ENCODE peak calls at places on chromosome 7, in nine cellular contexts. One of them, this sample, is unnamed.

GRCh38 chr7:140485463-140486265 is 6.4 kb upstream of the MKRN1 start:
- DNase-seq in PC-3: peak; percentile 26
- DNase-seq in kidney: peak; percentile 54
- DNase-seq in IMR-90: no peak
- DNase-seq in H9: peak; percentile 43
- DNase-seq in mesendoderm: peak; percentile 42
- DNase-seq in mammary epithelial cell: peak; percentile 66
- DNase-seq in trophoblast cell: no peak
- DNase-seq in SK-N-SH: no peak
- DNase-seq in this sample: no peak

GRCh38 chr7:128073671-128074070 is 42.4 kb upstream of the LRRC4 start:
- DNase-seq in PC-3: no peak
- DNase-seq in kidney: no peak
- DNase-seq in IMR-90: no peak
- DNase-seq in H9: no peak
- DNase-seq in mesendoderm: no peak
- DNase-seq in mammary epithelial cell: no peak
- DNase-seq in trophoblast cell: no peak
- DNase-seq in SK-N-SH: no peak
- DNase-seq in this sample: no peak

GRCh38 chr7:100506356-100506930 is 22.7 kb downstream of the NYAP1 start:
- DNase-seq in PC-3: no peak
- DNase-seq in kidney: no peak
- DNase-seq in IMR-90: no peak
- DNase-seq in H9: peak; percentile 39
- DNase-seq in mesendoderm: peak; percentile 92
- DNase-seq in mammary epithelial cell: no peak
- DNase-seq in trophoblast cell: no peak
- DNase-seq in SK-N-SH: peak; percentile 41
- DNase-seq in this sample: no peak

GRCh38 chr7:20541615-20542349 is 73.7 kb upstream of the ABCB5 start:
- DNase-seq in PC-3: no peak
- DNase-seq in kidney: no peak
- DNase-seq in IMR-90: no peak
- DNase-seq in H9: no peak
- DNase-seq in mesendoderm: no peak
- DNase-seq in mammary epithelial cell: peak; percentile 74
- DNase-seq in trophoblast cell: no peak
- DNase-seq in SK-N-SH: peak; percentile 74
- DNase-seq in this sample: no peak

GRCh38 chr7:80392229-80393169 is 119.4 kb downstream of the GNAT3 start:
- DNase-seq in PC-3: peak; percentile 77
- DNase-seq in kidney: no peak
- DNase-seq in IMR-90: peak; percentile 60
- DNase-seq in H9: no peak
- DNase-seq in mesendoderm: no peak
- DNase-seq in mammary epithelial cell: peak; percentile 11
- DNase-seq in trophoblast cell: peak; percentile 76
- DNase-seq in SK-N-SH: peak; percentile 20
- DNase-seq in this sample: no peak

GRCh38 chr7:278081-278480 is 11.9 kb upstream of the FOXL3 start:
- DNase-seq in PC-3: no peak
- DNase-seq in kidney: peak; percentile 30
- DNase-seq in IMR-90: no peak
- DNase-seq in H9: no peak
- DNase-seq in mesendoderm: no peak
- DNase-seq in mammary epithelial cell: no peak
- DNase-seq in trophoblast cell: no peak
- DNase-seq in SK-N-SH: no peak
- DNase-seq in this sample: no peak

GRCh38 chr7:4325732-4326131 is 356.4 kb upstream of the FOXK1 start:
- DNase-seq in PC-3: no peak
- DNase-seq in kidney: no peak
- DNase-seq in IMR-90: no peak
- DNase-seq in H9: no peak
- DNase-seq in mesendoderm: no peak
- DNase-seq in mammary epithelial cell: no peak
- DNase-seq in trophoblast cell: no peak
- DNase-seq in SK-N-SH: no peak
- DNase-seq in this sample: no peak

GRCh38 chr7:55276896-55277295 is 88.2 kb upstream of the LANCL2 start:
- DNase-seq in PC-3: no peak
- DNase-seq in kidney: no peak
- DNase-seq in IMR-90: no peak
- DNase-seq in H9: no peak
- DNase-seq in mesendoderm: no peak
- DNase-seq in mammary epithelial cell: no peak
- DNase-seq in trophoblast cell: no peak
- DNase-seq in SK-N-SH: no peak
- DNase-seq in this sample: no peak

GRCh38 chr7:138565451-138566114 is 105.5 kb downstream of the TRIM24 start:
- DNase-seq in PC-3: no peak
- DNase-seq in kidney: no peak
- DNase-seq in IMR-90: peak; percentile 78
- DNase-seq in H9: peak; percentile 41
- DNase-seq in mesendoderm: peak; percentile 82
- DNase-seq in mammary epithelial cell: peak; percentile 32
- DNase-seq in trophoblast cell: peak; percentile 19
- DNase-seq in SK-N-SH: no peak
- DNase-seq in this sample: peak; percentile 46

GRCh38 chr7:23454880-23455526 is 15.3 kb downstream of the IGF2BP3 start:
- DNase-seq in PC-3: no peak
- DNase-seq in kidney: no peak
- DNase-seq in IMR-90: no peak
- DNase-seq in H9: no peak
- DNase-seq in mesendoderm: peak; percentile 88
- DNase-seq in mammary epithelial cell: no peak
- DNase-seq in trophoblast cell: peak; percentile 47
- DNase-seq in SK-N-SH: no peak
- DNase-seq in this sample: no peak

GRCh38 chr7:11083214-11083568 is 109.5 kb downstream of the PHF14 start:
- DNase-seq in PC-3: no peak
- DNase-seq in kidney: no peak
- DNase-seq in IMR-90: no peak
- DNase-seq in H9: no peak
- DNase-seq in mesendoderm: no peak
- DNase-seq in mammary epithelial cell: no peak
- DNase-seq in trophoblast cell: no peak
- DNase-seq in SK-N-SH: no peak
- DNase-seq in this sample: no peak

GRCh38 chr7:122674502-122674901 is 24.4 kb downstream of the RNF133 start:
- DNase-seq in PC-3: peak; percentile 41
- DNase-seq in kidney: no peak
- DNase-seq in IMR-90: no peak
- DNase-seq in H9: no peak
- DNase-seq in mesendoderm: no peak
- DNase-seq in mammary epithelial cell: peak; percentile 27
- DNase-seq in trophoblast cell: peak; percentile 20
- DNase-seq in SK-N-SH: no peak
- DNase-seq in this sample: no peak

DNA sequence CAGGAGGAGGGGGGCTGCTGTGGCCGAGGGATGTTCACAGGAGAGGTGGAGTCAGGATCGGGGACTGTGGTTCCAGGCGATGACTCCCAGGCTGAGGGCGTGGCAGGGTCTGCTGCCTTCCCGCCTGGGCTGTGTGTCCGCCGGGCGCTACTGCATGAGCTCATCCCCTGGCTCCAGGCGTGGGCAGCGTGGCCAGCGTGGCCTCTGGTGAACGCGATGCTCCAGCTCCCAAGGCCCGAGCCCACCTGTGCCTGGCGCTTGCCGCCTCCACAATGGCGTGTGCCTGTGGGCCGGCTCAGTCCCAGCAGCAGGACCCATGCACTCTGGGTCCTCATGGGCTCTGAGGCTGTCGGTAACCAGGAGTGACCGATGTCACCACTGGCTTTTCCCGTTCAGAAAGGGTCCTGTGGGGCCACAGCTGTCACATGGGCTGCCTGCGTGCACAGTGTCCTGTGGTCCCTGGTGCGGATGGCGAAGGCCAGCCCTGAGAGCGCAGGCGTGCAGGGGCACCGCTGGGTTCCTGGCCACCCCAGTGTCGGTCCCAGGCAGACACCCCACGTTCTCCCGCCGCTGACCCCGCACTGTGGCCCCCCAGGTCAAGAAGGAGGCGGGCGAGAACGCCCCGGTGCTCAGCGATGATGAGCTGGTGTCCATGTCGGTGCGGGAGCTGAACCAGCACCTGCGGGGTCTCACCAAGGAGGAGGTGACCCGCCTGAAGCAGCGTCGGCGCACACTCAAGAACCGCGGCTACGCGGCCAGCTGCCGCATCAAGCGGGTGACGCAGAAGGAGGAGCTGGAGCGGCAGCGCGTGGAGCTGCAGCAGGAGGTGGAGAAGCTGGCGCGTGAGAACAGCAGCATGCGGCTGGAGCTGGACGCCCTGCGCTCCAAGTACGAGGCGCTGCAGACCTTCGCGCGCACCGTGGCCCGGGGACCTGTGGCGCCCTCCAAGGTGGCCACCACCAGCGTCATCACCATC is 9.1 kb downstream of the MAFK start:
- DNase-seq in PC-3: no peak
- DNase-seq in kidney: peak; percentile 84
- DNase-seq in IMR-90: peak; percentile 46
- DNase-seq in H9: peak; percentile 27
- DNase-seq in mesendoderm: no peak
- DNase-seq in mammary epithelial cell: no peak
- DNase-seq in trophoblast cell: peak; percentile 63
- DNase-seq in SK-N-SH: no peak
- DNase-seq in this sample: no peak
- H3K9ac ChIP-seq in PC-3: no peak overlapping the region
- H3K9ac ChIP-seq in kidney: no peak overlapping the region
- H3K9ac ChIP-seq in IMR-90: peak overlapping the region; percentile 70
- H3K9ac ChIP-seq in H9: no peak overlapping the region
- H3K9ac ChIP-seq in mesendoderm: no peak overlapping the region
- H3K9ac ChIP-seq in mammary epithelial cell: no peak overlapping the region
- H3K9ac ChIP-seq in trophoblast cell: no peak overlapping the region
- H3K9ac ChIP-seq in SK-N-SH: peak overlapping the region; percentile 98
- H3K9ac ChIP-seq in this sample: no peak overlapping the region

DNA sequence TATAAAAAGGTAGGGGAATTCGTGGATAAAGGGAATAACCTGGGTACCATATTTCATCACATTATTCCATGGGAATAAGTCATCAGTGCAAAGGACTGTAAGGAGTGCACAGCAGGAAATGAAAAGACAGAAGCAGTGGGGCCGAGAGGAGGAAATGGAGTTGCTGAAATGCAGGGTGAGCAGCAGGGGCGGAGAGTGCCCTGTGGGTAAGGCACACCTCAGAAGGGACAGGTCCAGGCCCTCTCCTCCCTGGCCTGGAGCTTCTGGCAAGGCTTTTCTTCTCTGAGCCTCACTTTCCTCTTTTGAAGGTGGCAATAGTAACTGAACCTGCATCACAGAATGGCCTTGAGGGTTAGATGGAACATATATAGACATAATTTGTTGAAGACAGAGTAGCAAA is 26.2 kb downstream of the IKZF1 start:
- DNase-seq in PC-3: no peak
- DNase-seq in kidney: no peak
- DNase-seq in IMR-90: no peak
- DNase-seq in H9: no peak
- DNase-seq in mesendoderm: no peak
- DNase-seq in mammary epithelial cell: no peak
- DNase-seq in trophoblast cell: no peak
- DNase-seq in SK-N-SH: no peak
- DNase-seq in this sample: no peak
- H3K4me1 ChIP-seq in PC-3: no peaks in the 10 kb centered on the region
- H3K4me1 ChIP-seq in kidney: peaks cover 6% of the 10 kb centered on the region
- H3K4me1 ChIP-seq in IMR-90: no peaks in the 10 kb centered on the region
- H3K4me1 ChIP-seq in H9: peaks cover 2% of the 10 kb centered on the region
- H3K4me1 ChIP-seq in mesendoderm: peaks cover 9% of the 10 kb centered on the region
- H3K4me1 ChIP-seq in mammary epithelial cell: no peaks in the 10 kb centered on the region
- H3K4me1 ChIP-seq in trophoblast cell: peaks cover 2% of the 10 kb centered on the region
- H3K4me1 ChIP-seq in SK-N-SH: peaks cover 10% of the 10 kb centered on the region
- H3K4me1 ChIP-seq in this sample: peaks cover 89% of the 10 kb centered on the region

DNA sequence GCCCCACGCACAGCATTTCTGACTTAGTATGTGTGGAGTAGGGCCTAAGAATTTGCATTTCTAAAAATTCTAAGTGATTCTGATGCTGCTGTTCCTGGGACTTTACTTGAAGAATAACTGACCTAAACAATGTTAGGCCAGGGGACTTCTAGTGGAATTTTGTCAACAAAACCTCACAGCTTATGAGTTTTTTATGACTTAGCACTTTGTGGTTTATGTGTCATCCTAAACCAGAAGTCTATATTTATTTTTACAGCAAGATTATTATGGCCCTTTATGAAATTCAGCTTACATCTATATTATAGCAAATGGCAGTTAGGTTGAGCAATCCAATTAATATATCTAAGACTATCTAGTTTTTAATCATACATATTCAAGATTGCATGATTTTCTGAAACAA is 24.6 kb upstream of the BET1 start:
- DNase-seq in PC-3: peak; percentile 54
- DNase-seq in kidney: no peak
- DNase-seq in IMR-90: peak; percentile 83
- DNase-seq in H9: no peak
- DNase-seq in mesendoderm: no peak
- DNase-seq in mammary epithelial cell: peak; percentile 27
- DNase-seq in trophoblast cell: no peak
- DNase-seq in SK-N-SH: no peak
- DNase-seq in this sample: no peak
- H3K9ac ChIP-seq in PC-3: no peak overlapping the region
- H3K9ac ChIP-seq in kidney: no peak overlapping the region
- H3K9ac ChIP-seq in IMR-90: no peak overlapping the region
- H3K9ac ChIP-seq in H9: no peak overlapping the region
- H3K9ac ChIP-seq in mesendoderm: no peak overlapping the region
- H3K9ac ChIP-seq in mammary epithelial cell: no peak overlapping the region
- H3K9ac ChIP-seq in trophoblast cell: no peak overlapping the region
- H3K9ac ChIP-seq in SK-N-SH: no peak overlapping the region
- H3K9ac ChIP-seq in this sample: no peak overlapping the region

GRCh38 chr7:30810986-30811385 is 39.8 kb downstream of the MINDY4 start:
- DNase-seq in PC-3: no peak
- DNase-seq in kidney: no peak
- DNase-seq in IMR-90: no peak
- DNase-seq in H9: no peak
- DNase-seq in mesendoderm: no peak
- DNase-seq in mammary epithelial cell: no peak
- DNase-seq in trophoblast cell: no peak
- DNase-seq in SK-N-SH: no peak
- DNase-seq in this sample: no peak

GRCh38 chr7:30812676-30813075 is 41.5 kb downstream of the MINDY4 start:
- DNase-seq in PC-3: no peak
- DNase-seq in kidney: no peak
- DNase-seq in IMR-90: no peak
- DNase-seq in H9: no peak
- DNase-seq in mesendoderm: no peak
- DNase-seq in mammary epithelial cell: no peak
- DNase-seq in trophoblast cell: no peak
- DNase-seq in SK-N-SH: no peak
- DNase-seq in this sample: no peak

GRCh38 chr7:30816291-30817059 is 45.3 kb downstream of the MINDY4 start:
- DNase-seq in PC-3: no peak
- DNase-seq in kidney: no peak
- DNase-seq in IMR-90: no peak
- DNase-seq in H9: no peak
- DNase-seq in mesendoderm: no peak
- DNase-seq in mammary epithelial cell: no peak
- DNase-seq in trophoblast cell: no peak
- DNase-seq in SK-N-SH: no peak
- DNase-seq in this sample: no peak

GRCh38 chr7:30815016-30815854 is 44.0 kb downstream of the MINDY4 start:
- DNase-seq in PC-3: peak; percentile 5
- DNase-seq in kidney: no peak
- DNase-seq in IMR-90: no peak
- DNase-seq in H9: no peak
- DNase-seq in mesendoderm: no peak
- DNase-seq in mammary epithelial cell: no peak
- DNase-seq in trophoblast cell: no peak
- DNase-seq in SK-N-SH: no peak
- DNase-seq in this sample: no peak

GRCh38 chr7:30813466-30813865 is 42.2 kb downstream of the MINDY4 start:
- DNase-seq in PC-3: no peak
- DNase-seq in kidney: no peak
- DNase-seq in IMR-90: no peak
- DNase-seq in H9: no peak
- DNase-seq in mesendoderm: no peak
- DNase-seq in mammary epithelial cell: no peak
- DNase-seq in trophoblast cell: no peak
- DNase-seq in SK-N-SH: no peak
- DNase-seq in this sample: no peak
- H3K4me1 ChIP-seq in PC-3: peaks cover 6% of the 10 kb centered on the region
- H3K4me1 ChIP-seq in kidney: peaks cover 11% of the 10 kb centered on the region
- H3K4me1 ChIP-seq in IMR-90: peaks cover 6% of the 10 kb centered on the region
- H3K4me1 ChIP-seq in H9: no peaks in the 10 kb centered on the region
- H3K4me1 ChIP-seq in mesendoderm: no peaks in the 10 kb centered on the region
- H3K4me1 ChIP-seq in mammary epithelial cell: peaks cover 10% of the 10 kb centered on the region
- H3K4me1 ChIP-seq in trophoblast cell: no peaks in the 10 kb centered on the region
- H3K4me1 ChIP-seq in SK-N-SH: no peaks in the 10 kb centered on the region
- H3K4me1 ChIP-seq in this sample: no peaks in the 10 kb centered on the region